ENCODE peak calls at places on chromosome 17, in seven cellular contexts. P, J, O, Z, R, G and M are unnamed samples.
A peak's percentile ranks its signal among the peaks of the same experiment; 100 is the strongest.

GRCh38 chr17:69466451-69466850 is 52.0 kb downstream of the MAP2K6 start:
- DNase-seq in P (peak; percentile 53), J (no peak), O (no peak), Z (no peak), R (peak; percentile 21), G (no peak), M (no peak)

GRCh38 chr17:5078106-5079028 is at the start of gene ZFP3:
- DNase-seq in P (no peak), J (no peak), O (no peak), Z (peak; percentile 91), R (peak; percentile 3), G (peak; percentile 83), M (peak; percentile 83)

GRCh38 chr17:21252875-21253645 is at the start of gene NATD1:
- DNase-seq in P (peak; percentile 43), J (peak; percentile 58), O (peak; percentile 47), Z (peak; percentile 90), R (peak; percentile 96), G (peak; percentile 77), M (peak; percentile 78)

GRCh38 chr17:32815460-32815859 is 61.5 kb downstream of the MYO1D start:
- DNase-seq in P (no peak), J (no peak), O (no peak), Z (no peak), R (no peak), G (no peak), M (no peak)

GRCh38 chr17:29005936-29006438 is at the start of gene SEZ6:
- DNase-seq in P (peak; percentile 69), J (no peak), O (peak; percentile 91), Z (no peak), R (peak; percentile 94), G (peak; percentile 76), M (peak; percentile 47)

GRCh38 chr17:63930951-63931575 is 1.1 kb downstream of the CD79B start:
- DNase-seq in P (no peak), J (no peak), O (no peak), Z (peak; percentile 80), R (peak; percentile 30), G (no peak), M (no peak)

GRCh38 chr17:10681866-10682446 is 15.4 kb downstream of the SCO1 start:
- DNase-seq in P (no peak), J (peak; percentile 55), O (no peak), Z (no peak), R (no peak), G (no peak), M (peak; percentile 95)

GRCh38 chr17:57243171-57243622 is 13.1 kb upstream of the MSI2 start:
- DNase-seq in P (peak; percentile 65), J (peak; percentile 48), O (peak; percentile 52), Z (no peak), R (peak; percentile 82), G (peak; percentile 38), M (peak; percentile 72)

GRCh38 chr17:77615672-77616242 is 342.7 kb upstream of the TNRC6C start:
- DNase-seq in P (no peak), J (no peak), O (no peak), Z (no peak), R (no peak), G (no peak), M (peak; percentile 16)

GRCh38 chr17:78131172-78132085 is 858 bp downstream of the TMC8 start:
- DNase-seq in P (no peak), J (no peak), O (no peak), Z (peak; percentile 57), R (peak; percentile 42), G (no peak), M (no peak)

GRCh38 chr17:1019451-1019850 is 22.5 kb downstream of the TIMM22 start:
- DNase-seq in P (no peak), J (no peak), O (no peak), Z (no peak), R (no peak), G (no peak), M (no peak)

GRCh38 chr17:1013729-1014090 is 16.8 kb downstream of the TIMM22 start:
- DNase-seq in P (no peak), J (no peak), O (no peak), Z (no peak), R (no peak), G (no peak), M (no peak)

GRCh38 chr17:1022278-1023024 is 25.5 kb downstream of the TIMM22 start:
- DNase-seq in P (no peak), J (no peak), O (no peak), Z (no peak), R (peak; percentile 57), G (no peak), M (no peak)

GRCh38 chr17:1021147-1021546 is 24.2 kb downstream of the TIMM22 start:
- DNase-seq in P (no peak), J (no peak), O (no peak), Z (no peak), R (no peak), G (no peak), M (no peak)

GRCh38 chr17:1018547-1018946 is 21.6 kb downstream of the TIMM22 start:
- DNase-seq in P (no peak), J (no peak), O (no peak), Z (no peak), R (no peak), G (no peak), M (no peak)
- TF ChIP-seq CTCF in P (no peak), J (no peak), O (no peak), Z (no peak), R (no peak), G (no peak), M (no peak)

DNA sequence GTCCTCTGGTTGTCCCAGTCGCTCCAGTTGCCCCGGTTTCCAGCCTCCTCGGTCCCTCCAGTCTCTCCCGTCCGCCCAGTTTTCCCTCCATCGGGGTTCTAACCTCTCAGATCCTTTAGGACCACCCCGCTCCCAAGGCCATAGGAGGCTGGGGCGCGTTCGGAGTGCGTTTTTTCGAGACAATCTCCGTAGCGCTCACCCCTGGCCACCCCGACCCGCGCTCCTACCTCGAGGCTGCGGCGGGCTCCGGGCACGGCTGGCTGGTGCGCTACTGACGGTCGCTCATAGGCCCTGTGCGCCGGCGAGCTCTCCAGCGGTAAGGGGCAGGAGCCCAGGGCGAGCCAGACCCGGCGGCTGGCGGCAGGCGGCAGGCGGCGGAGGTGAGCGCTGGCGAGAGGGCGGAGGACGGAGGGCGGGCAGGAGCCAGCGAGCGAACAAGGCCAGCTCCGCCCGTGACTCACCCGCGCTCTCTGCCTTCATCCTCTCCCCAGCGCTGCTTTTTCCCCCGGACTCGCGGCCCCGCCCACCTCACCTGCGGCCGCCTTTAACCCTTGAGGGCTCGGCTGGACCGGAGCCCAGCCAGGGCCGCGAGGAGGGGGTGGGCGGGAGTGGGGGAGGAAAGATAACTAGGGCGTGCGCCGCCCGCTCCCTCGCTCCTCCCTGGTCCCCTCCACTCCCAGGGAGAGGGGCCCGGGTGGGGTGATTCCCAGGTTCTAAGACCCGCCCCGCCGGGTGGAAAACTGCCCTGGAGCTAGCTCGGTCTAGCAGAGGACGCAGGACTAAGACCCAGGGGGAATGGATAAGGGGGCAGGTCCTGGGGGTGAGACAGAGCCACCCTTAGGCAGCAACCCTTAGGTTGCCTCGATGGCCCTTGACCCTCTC is at the start of gene SP6:
- DNase-seq in P (peak; percentile 97), J (peak; percentile 50), O (peak; percentile 76), Z (no peak), R (peak; percentile 91), G (peak; percentile 88), M (peak; percentile 36)
- TF ChIP-seq CTCF in P (peak; percentile 21), J (peak; percentile 52), O (peak; percentile 37), Z (peak; percentile 15), R (peak; percentile 28), G (no peak), M (no peak)

GRCh38 chr17:65051922-65052321 is 4.6 kb downstream of the GNA13 start:
- DNase-seq in P (no peak), J (no peak), O (no peak), Z (no peak), R (no peak), G (no peak), M (no peak)
- TF ChIP-seq CTCF in P (no peak), J (no peak), O (no peak), Z (no peak), R (no peak), G (no peak), M (no peak)

GRCh38 chr17:45740553-45741330 is 43.4 kb upstream of the CRHR1 start:
- DNase-seq in P (peak; percentile 46), J (peak; percentile 45), O (no peak), Z (no peak), R (peak; percentile 93), G (peak; percentile 23), M (peak; percentile 3)
- TF ChIP-seq CTCF in P (no peak), J (no peak), O (no peak), Z (no peak), R (no peak), G (no peak), M (no peak)

DNA sequence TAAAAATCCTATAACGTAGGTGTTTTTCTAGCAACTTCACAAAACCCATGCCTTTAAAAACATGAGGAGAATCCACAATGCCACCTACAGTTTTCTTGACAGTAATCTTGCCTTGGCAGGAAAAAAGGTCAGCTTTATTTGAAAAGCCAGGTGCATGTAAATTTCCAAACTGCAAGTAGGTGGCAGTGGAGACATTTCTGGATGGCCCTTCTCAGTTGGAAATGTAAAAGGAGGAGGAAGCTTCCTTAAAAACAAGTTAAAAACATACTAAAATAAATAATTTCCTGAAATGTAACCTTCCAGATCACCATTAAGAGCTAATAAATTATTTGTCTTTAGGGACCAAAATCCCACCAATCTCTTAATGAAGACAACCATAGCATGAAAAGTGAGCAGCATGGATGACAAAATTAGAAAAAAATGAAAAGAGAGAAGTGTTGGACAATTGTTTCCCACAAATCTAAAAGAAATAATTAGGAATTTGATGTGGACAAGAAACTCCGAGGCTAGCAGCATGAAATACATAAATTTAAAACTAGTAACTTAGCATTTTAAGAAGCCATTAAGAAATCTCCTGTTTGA is 152.2 kb downstream of the SNX11 start:
- DNase-seq in P (peak; percentile 60), J (peak; percentile 25), O (no peak), Z (no peak), R (peak; percentile 38), G (no peak), M (peak; percentile 58)
- TF ChIP-seq CTCF in P (peak; percentile 84), J (peak; percentile 68), O (peak; percentile 71), Z (no peak), R (peak; percentile 67), G (peak; percentile 28), M (peak; percentile 71)

GRCh38 chr17:45889579-45889978 is 4.8 kb upstream of the MAPT start:
- DNase-seq in P (peak; percentile 22), J (no peak), O (no peak), Z (no peak), R (peak; percentile 34), G (no peak), M (no peak)
- TF ChIP-seq CTCF in P (no peak), J (peak; percentile 32), O (peak; percentile 47), Z (no peak), R (peak; percentile 54), G (no peak), M (no peak)

DNA sequence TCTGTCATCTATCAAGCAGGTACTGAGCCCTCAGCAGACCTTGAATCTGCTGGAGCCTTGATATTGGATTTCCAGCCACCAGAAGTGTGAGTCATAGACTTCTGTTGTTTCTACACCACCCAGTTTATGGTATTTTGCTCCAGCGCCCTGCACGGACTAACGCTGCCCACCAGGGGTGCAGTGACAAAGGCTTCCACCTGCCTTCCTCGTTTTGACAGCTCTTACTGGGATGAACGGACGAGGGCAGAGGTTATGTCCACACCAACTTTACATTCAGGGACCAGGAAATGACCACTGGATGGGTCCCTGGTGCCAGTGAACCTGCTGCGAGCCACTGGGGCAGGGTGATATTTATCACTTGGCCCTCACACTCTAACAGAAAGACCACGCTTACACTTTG is 66.6 kb upstream of the CBX4 start:
- DNase-seq in P (peak; percentile 70), J (no peak), O (no peak), Z (no peak), R (no peak), G (no peak), M (no peak)
- TF ChIP-seq CTCF in P (peak; percentile 55), J (peak; percentile 45), O (peak; percentile 52), Z (no peak), R (peak; percentile 30), G (no peak), M (no peak)